ENCODE peak calls at places on chromosome 14, in ten cellular contexts. H is adrenal gland, G is breast epithelium, D is stomach, I is IMR-90, Z is HCT116, E is K562, M is body of pancreas, B is GM12891, J is Peyer's patch. Q is an unnamed sample.

GRCh38 chr14:20118795-20119194 is 8.3 kb downstream of the OR4K17 start:
- DNase-seq in D (no peak), I (no peak), B (no peak), J (no peak), M (no peak), E (no peak), Z (no peak), H (no peak), G (no peak), Q (no peak)

GRCh38 chr14:49586673-49587460 is 687 bp upstream of the RPS29 start:
- DNase-seq in M (no peak), D (no peak), E (peak; percentile 29), Z (peak; percentile 72), J (peak; percentile 62), I (peak; percentile 82), H (peak; percentile 33), B (no peak), G (no peak), Q (no peak)

GRCh38 chr14:71487941-71488340 is 444.3 kb upstream of the RGS6 start:
- DNase-seq in E (no peak), Z (no peak), D (no peak), J (no peak), M (no peak), G (no peak), H (no peak), I (peak; percentile 42), B (no peak), Q (no peak)

GRCh38 chr14:97878206-97878605 is 1081.0 kb downstream of the VRK1 start:
- DNase-seq in Z (no peak), M (no peak), I (no peak), D (no peak), J (no peak), E (no peak), H (no peak), G (peak; percentile 58), B (no peak), Q (no peak)

GRCh38 chr14:76920572-76921175 is 94.5 kb downstream of the LRRC74A start:
- DNase-seq in Z (no peak), M (no peak), E (no peak), G (no peak), I (no peak), J (no peak), B (no peak), D (no peak), H (no peak), Q (no peak)

GRCh38 chr14:83342590-83342989 is 1808.9 kb upstream of the SEL1L start:
- DNase-seq in B (no peak), M (peak; percentile 10), Z (no peak), G (no peak), D (no peak), H (no peak), E (no peak), I (no peak), J (no peak), Q (no peak)

GRCh38 chr14:100708349-100709217 is 18.1 kb upstream of the DLK1 start:
- DNase-seq in B (no peak), Z (peak; percentile 35), I (peak; percentile 22), M (peak; percentile 93), G (no peak), E (no peak), D (peak; percentile 54), J (no peak), H (peak; percentile 83), Q (no peak)

GRCh38 chr14:90730367-90730766 is 85.9 kb downstream of the TTC7B start:
- DNase-seq in D (no peak), G (no peak), Z (no peak), E (no peak), M (no peak), I (no peak), B (no peak), H (no peak), J (no peak), Q (no peak)

GRCh38 chr14:45716506-45716905 is 463.5 kb upstream of the MIS18BP1 start:
- DNase-seq in D (no peak), I (no peak), G (no peak), H (no peak), Z (no peak), E (no peak), J (no peak), M (no peak), B (no peak), Q (no peak)

GRCh38 chr14:56686416-56686815 is 106.8 kb downstream of the TMEM260 start:
- DNase-seq in J (no peak), B (no peak), D (peak; percentile 41), G (no peak), Z (no peak), H (no peak), I (no peak), E (no peak), M (peak; percentile 39), Q (no peak)

GRCh38 chr14:45819107-45819506 is 566.1 kb upstream of the MIS18BP1 start:
- DNase-seq in D (no peak), E (no peak), H (no peak), B (no peak), I (no peak), J (no peak), Z (no peak), M (no peak), G (no peak), Q (no peak)

GRCh38 chr14:98906123-98906995 is 365.6 kb downstream of the BCL11B start:
- DNase-seq in I (no peak), J (peak; percentile 55), B (no peak), M (peak; percentile 27), D (no peak), G (peak; percentile 75), H (no peak), Z (peak; percentile 33), E (no peak), Q (no peak)

GRCh38 chr14:54219281-54220121 is 177.3 kb upstream of the CDKN3 start:
- DNase-seq in H (no peak), E (no peak), I (no peak), J (no peak), B (no peak), D (no peak), Z (no peak), G (no peak), M (no peak), Q (no peak)

GRCh38 chr14:70714055-70714550 is 72.4 kb downstream of the TTC9 start:
- DNase-seq in Z (peak; percentile 54), B (no peak), D (peak; percentile 47), G (no peak), E (peak; percentile 20), J (peak; percentile 66), M (peak; percentile 51), I (peak; percentile 63), H (peak; percentile 35), Q (peak; percentile 19)

GRCh38 chr14:99479903-99480855 is 480 bp downstream of the SETD3 start:
- DNase-seq in J (peak; percentile 65), E (peak; percentile 15), H (peak; percentile 62), M (peak; percentile 48), I (peak; percentile 65), D (peak; percentile 54), Z (peak; percentile 13), G (peak; percentile 49), B (peak; percentile 19), Q (peak; percentile 52)

GRCh38 chr14:51996148-51996746 is 6.9 kb downstream of the RTRAF start:
- DNase-seq in Z (no peak), E (no peak), J (no peak), B (no peak), I (peak; percentile 68), M (no peak), H (no peak), D (no peak), G (no peak), Q (no peak)

GRCh38 chr14:70642313-70643235 is 858 bp downstream of the TTC9 start:
- DNase-seq in Z (no peak), E (no peak), I (no peak), B (peak; percentile 46), M (peak; percentile 13), G (no peak), H (no peak), D (no peak), J (peak; percentile 83), Q (no peak)

GRCh38 chr14:92531151-92531873 is 17.7 kb downstream of the RIN3 start:
- DNase-seq in E (no peak), H (no peak), J (peak; percentile 71), D (no peak), M (no peak), Z (no peak), I (no peak), G (no peak), B (no peak), Q (no peak)

GRCh38 chr14:72645706-72646105 is 248.2 kb downstream of the DPF3 start:
- DNase-seq in I (no peak), H (no peak), E (no peak), G (no peak), M (no peak), J (no peak), D (no peak), Z (no peak), B (no peak), Q (no peak)

GRCh38 chr14:21825147-21825743 is 151.6 kb upstream of the OR4E1 start:
- DNase-seq in D (no peak), G (no peak), Z (peak; percentile 48), I (peak; percentile 4), H (no peak), E (peak; percentile 54), J (no peak), M (no peak), B (no peak), Q (peak; percentile 5)

GRCh38 chr14:21822109-21822508 is 148.5 kb upstream of the OR4E1 start:
- DNase-seq in G (no peak), I (no peak), M (no peak), J (no peak), B (no peak), Z (no peak), H (no peak), E (no peak), D (no peak), Q (no peak)

GRCh38 chr14:21825845-21826244 is 152.2 kb upstream of the OR4E1 start:
- DNase-seq in M (no peak), E (no peak), H (no peak), I (no peak), D (no peak), Z (no peak), J (no peak), G (no peak), B (no peak), Q (no peak)
- TF ChIP-seq POLR2A in M (no peak), E (no peak), H (no peak), I (no peak), D (no peak), Z (no peak), J (no peak), G (no peak), B (no peak), Q (no peak)

GRCh38 chr14:74652541-74652940 is 40.5 kb upstream of the LTBP2 start:
- DNase-seq in J (no peak), E (no peak), M (no peak), I (no peak), B (no peak), D (no peak), Z (no peak), G (no peak), H (no peak), Q (no peak)
- TF ChIP-seq POLR2A in J (no peak), E (no peak), M (no peak), I (no peak), B (no peak), D (no peak), Z (no peak), G (no peak), H (no peak), Q (no peak)

GRCh38 chr14:68795602-68796417 is 2.9 kb upstream of the ZFP36L1 start:
- DNase-seq in I (peak; percentile 79), G (peak; percentile 82), M (peak; percentile 85), H (peak; percentile 81), J (peak; percentile 92), B (no peak), E (peak; percentile 78), D (peak; percentile 85), Z (no peak), Q (no peak)
- TF ChIP-seq POLR2A in I (peak; percentile 87), G (peak; percentile 57), M (peak; percentile 99), H (peak; percentile 93), J (peak; percentile 96), B (peak; percentile 19), E (peak; percentile 79), D (peak; percentile 62), Z (no peak), Q (peak; percentile 40)

GRCh38 chr14:102500190-102500661 is 9.3 kb downstream of the ANKRD9 start:
- DNase-seq in B (no peak), H (no peak), E (peak; percentile 5), D (no peak), M (no peak), G (peak; percentile 74), J (peak; percentile 71), I (peak; percentile 65), Z (no peak), Q (no peak)
- TF ChIP-seq POLR2A in B (no peak), H (no peak), E (no peak), D (no peak), M (no peak), G (no peak), J (no peak), I (no peak), Z (no peak), Q (no peak)